ENCODE peak calls at places on chromosomes 12 and 14, in nine cellular contexts. One of them, this sample, is unnamed.

GRCh38 chr14:103361868-103362267 is 23.3 kb upstream of the MARK3 start:
- DNase-seq in HS-27A: peak; percentile 73
- DNase-seq in activated T-helper 1 cell treated with Interleukin-2 at 50 U/mL for 16 hours: no peak
- DNase-seq in progenitor cell of endocrine pancreas: no peak
- DNase-seq in amygdala: no peak
- DNase-seq in AG09309: peak; percentile 94
- DNase-seq in stimulated activated CD8-positive, alpha-beta memory T cell treated with anti-CD3 and anti-CD28 coated beads, Interleukin-7, amount 100 ng/mL, for 24 hours: no peak
- DNase-seq in sciatic nerve: peak; percentile 21
- DNase-seq in LoVo: peak; percentile 76
- DNase-seq in this sample: no peak

GRCh38 chr12:128820723-128821432 is 2.9 kb downstream of the SLC15A4 start:
- DNase-seq in HS-27A: no peak
- DNase-seq in activated T-helper 1 cell treated with Interleukin-2 at 50 U/mL for 16 hours: no peak
- DNase-seq in progenitor cell of endocrine pancreas: no peak
- DNase-seq in amygdala: peak; percentile 60
- DNase-seq in AG09309: no peak
- DNase-seq in stimulated activated CD8-positive, alpha-beta memory T cell treated with anti-CD3 and anti-CD28 coated beads, Interleukin-7, amount 100 ng/mL, for 24 hours: no peak
- DNase-seq in sciatic nerve: no peak
- DNase-seq in LoVo: no peak
- DNase-seq in this sample: no peak

GRCh38 chr12:108004368-108004767 is 124.7 kb upstream of the WSCD2 start:
- DNase-seq in HS-27A: no peak
- DNase-seq in activated T-helper 1 cell treated with Interleukin-2 at 50 U/mL for 16 hours: no peak
- DNase-seq in progenitor cell of endocrine pancreas: no peak
- DNase-seq in amygdala: no peak
- DNase-seq in AG09309: no peak
- DNase-seq in stimulated activated CD8-positive, alpha-beta memory T cell treated with anti-CD3 and anti-CD28 coated beads, Interleukin-7, amount 100 ng/mL, for 24 hours: no peak
- DNase-seq in sciatic nerve: no peak
- DNase-seq in LoVo: peak; percentile 32
- DNase-seq in this sample: no peak

GRCh38 chr12:122467983-122468382 is 32.7 kb downstream of the ZCCHC8 start:
- DNase-seq in HS-27A: no peak
- DNase-seq in activated T-helper 1 cell treated with Interleukin-2 at 50 U/mL for 16 hours: no peak
- DNase-seq in progenitor cell of endocrine pancreas: no peak
- DNase-seq in amygdala: no peak
- DNase-seq in AG09309: no peak
- DNase-seq in stimulated activated CD8-positive, alpha-beta memory T cell treated with anti-CD3 and anti-CD28 coated beads, Interleukin-7, amount 100 ng/mL, for 24 hours: no peak
- DNase-seq in sciatic nerve: no peak
- DNase-seq in LoVo: no peak
- DNase-seq in this sample: no peak

GRCh38 chr12:89140580-89141236 is 211.6 kb downstream of the DUSP6 start:
- DNase-seq in HS-27A: no peak
- DNase-seq in activated T-helper 1 cell treated with Interleukin-2 at 50 U/mL for 16 hours: no peak
- DNase-seq in progenitor cell of endocrine pancreas: no peak
- DNase-seq in amygdala: peak; percentile 6
- DNase-seq in AG09309: no peak
- DNase-seq in stimulated activated CD8-positive, alpha-beta memory T cell treated with anti-CD3 and anti-CD28 coated beads, Interleukin-7, amount 100 ng/mL, for 24 hours: no peak
- DNase-seq in sciatic nerve: no peak
- DNase-seq in LoVo: no peak
- DNase-seq in this sample: no peak

GRCh38 chr14:33510991-33511390 is 439.9 kb downstream of the EGLN3 start:
- DNase-seq in HS-27A: no peak
- DNase-seq in activated T-helper 1 cell treated with Interleukin-2 at 50 U/mL for 16 hours: no peak
- DNase-seq in progenitor cell of endocrine pancreas: no peak
- DNase-seq in amygdala: no peak
- DNase-seq in AG09309: no peak
- DNase-seq in stimulated activated CD8-positive, alpha-beta memory T cell treated with anti-CD3 and anti-CD28 coated beads, Interleukin-7, amount 100 ng/mL, for 24 hours: no peak
- DNase-seq in sciatic nerve: no peak
- DNase-seq in LoVo: no peak
- DNase-seq in this sample: no peak

GRCh38 chr12:79161249-79161934 is 296.8 kb downstream of the SYT1 start:
- DNase-seq in HS-27A: no peak
- DNase-seq in activated T-helper 1 cell treated with Interleukin-2 at 50 U/mL for 16 hours: no peak
- DNase-seq in progenitor cell of endocrine pancreas: no peak
- DNase-seq in amygdala: no peak
- DNase-seq in AG09309: no peak
- DNase-seq in stimulated activated CD8-positive, alpha-beta memory T cell treated with anti-CD3 and anti-CD28 coated beads, Interleukin-7, amount 100 ng/mL, for 24 hours: no peak
- DNase-seq in sciatic nerve: no peak
- DNase-seq in LoVo: no peak
- DNase-seq in this sample: no peak

GRCh38 chr12:57090924-57091632 is 2.2 kb downstream of the NAB2 start:
- DNase-seq in HS-27A: no peak
- DNase-seq in activated T-helper 1 cell treated with Interleukin-2 at 50 U/mL for 16 hours: no peak
- DNase-seq in progenitor cell of endocrine pancreas: no peak
- DNase-seq in amygdala: peak; percentile 51
- DNase-seq in AG09309: no peak
- DNase-seq in stimulated activated CD8-positive, alpha-beta memory T cell treated with anti-CD3 and anti-CD28 coated beads, Interleukin-7, amount 100 ng/mL, for 24 hours: no peak
- DNase-seq in sciatic nerve: peak; percentile 66
- DNase-seq in LoVo: no peak
- DNase-seq in this sample: no peak

GRCh38 chr14:85483652-85484051 is 46.3 kb upstream of the FLRT2 start:
- DNase-seq in HS-27A: no peak
- DNase-seq in activated T-helper 1 cell treated with Interleukin-2 at 50 U/mL for 16 hours: no peak
- DNase-seq in progenitor cell of endocrine pancreas: no peak
- DNase-seq in amygdala: no peak
- DNase-seq in AG09309: no peak
- DNase-seq in stimulated activated CD8-positive, alpha-beta memory T cell treated with anti-CD3 and anti-CD28 coated beads, Interleukin-7, amount 100 ng/mL, for 24 hours: no peak
- DNase-seq in sciatic nerve: no peak
- DNase-seq in LoVo: no peak
- DNase-seq in this sample: no peak

GRCh38 chr12:20212658-20213387 is 155.5 kb upstream of the PDE3A start:
- DNase-seq in HS-27A: peak; percentile 93
- DNase-seq in activated T-helper 1 cell treated with Interleukin-2 at 50 U/mL for 16 hours: no peak
- DNase-seq in progenitor cell of endocrine pancreas: no peak
- DNase-seq in amygdala: peak; percentile 59
- DNase-seq in AG09309: peak; percentile 99
- DNase-seq in stimulated activated CD8-positive, alpha-beta memory T cell treated with anti-CD3 and anti-CD28 coated beads, Interleukin-7, amount 100 ng/mL, for 24 hours: no peak
- DNase-seq in sciatic nerve: peak; percentile 80
- DNase-seq in LoVo: peak; percentile 81
- DNase-seq in this sample: no peak

GRCh38 chr12:130663510-130663909 is 52.6 kb downstream of the RIMBP2 start:
- DNase-seq in HS-27A: no peak
- DNase-seq in activated T-helper 1 cell treated with Interleukin-2 at 50 U/mL for 16 hours: no peak
- DNase-seq in progenitor cell of endocrine pancreas: no peak
- DNase-seq in amygdala: no peak
- DNase-seq in AG09309: no peak
- DNase-seq in stimulated activated CD8-positive, alpha-beta memory T cell treated with anti-CD3 and anti-CD28 coated beads, Interleukin-7, amount 100 ng/mL, for 24 hours: no peak
- DNase-seq in sciatic nerve: no peak
- DNase-seq in LoVo: no peak
- DNase-seq in this sample: no peak

GRCh38 chr14:50001999-50002925 is 109.4 kb downstream of the ARF6 start:
- DNase-seq in HS-27A: peak; percentile 70
- DNase-seq in activated T-helper 1 cell treated with Interleukin-2 at 50 U/mL for 16 hours: peak; percentile 41
- DNase-seq in progenitor cell of endocrine pancreas: no peak
- DNase-seq in amygdala: no peak
- DNase-seq in AG09309: no peak
- DNase-seq in stimulated activated CD8-positive, alpha-beta memory T cell treated with anti-CD3 and anti-CD28 coated beads, Interleukin-7, amount 100 ng/mL, for 24 hours: peak; percentile 22
- DNase-seq in sciatic nerve: no peak
- DNase-seq in LoVo: no peak
- DNase-seq in this sample: peak; percentile 63

GRCh38 chr12:93676408-93677194 is 574 bp upstream of the CRADD start:
- DNase-seq in HS-27A: no peak
- DNase-seq in activated T-helper 1 cell treated with Interleukin-2 at 50 U/mL for 16 hours: no peak
- DNase-seq in progenitor cell of endocrine pancreas: no peak
- DNase-seq in amygdala: no peak
- DNase-seq in AG09309: no peak
- DNase-seq in stimulated activated CD8-positive, alpha-beta memory T cell treated with anti-CD3 and anti-CD28 coated beads, Interleukin-7, amount 100 ng/mL, for 24 hours: no peak
- DNase-seq in sciatic nerve: no peak
- DNase-seq in LoVo: no peak
- DNase-seq in this sample: no peak

This sample was measured in activated T-helper 9 cell treated with anti-CD3 and anti-CD28 coated beads, Interleukin-2, amount 50 U/mL, for 16 hours.